ENCODE peak calls at places on chromosomes 16 and 17, in four cellular contexts. L is neural progenitor cell, T is cardiac muscle cell, G is adrenal gland. F is an unnamed sample.

GRCh38 chr17:58183514-58183913 is 9.0 kb upstream of the EPX start:
- DNase-seq in L (no peak), G (no peak), T (no peak), F (no peak)

GRCh38 chr16:48591976-48592375 is 18.0 kb downstream of the N4BP1 start:
- DNase-seq in G (peak; percentile 40), T (no peak), L (no peak), F (no peak)

GRCh38 chr17:75822119-75822799 is 21.9 kb downstream of the UNC13D start:
- DNase-seq in T (no peak), G (peak; percentile 78), L (no peak), F (peak; percentile 49)

GRCh38 chr16:30805370-30806169 is 18.6 kb upstream of the ZNF629 start:
- DNase-seq in G (peak; percentile 91), T (peak; percentile 92), L (peak; percentile 90), F (peak; percentile 88)

GRCh38 chr17:81119223-81120148 is 45.8 kb upstream of the PVALEF start:
- DNase-seq in G (peak; percentile 86), T (peak; percentile 80), L (peak; percentile 95), F (peak; percentile 92)

GRCh38 chr17:45640141-45640850 is 143.8 kb upstream of the CRHR1 start:
- DNase-seq in T (peak; percentile 89), L (peak; percentile 89), G (peak; percentile 76), F (peak; percentile 86)

GRCh38 chr17:64146418-64147109 is 16.6 kb upstream of the ERN1 start:
- DNase-seq in T (peak; percentile 77), G (peak; percentile 80), L (peak; percentile 76), F (peak; percentile 70)

GRCh38 chr16:15640966-15641365 is 2.0 kb downstream of the MARF1 start:
- DNase-seq in G (no peak), L (no peak), T (no peak), F (no peak)

GRCh38 chr16:2977440-2977839 is 2.8 kb downstream of the PKMYT1 start:
- DNase-seq in L (no peak), T (no peak), G (no peak), F (no peak)

GRCh38 chr17:82205720-82206508 is 6.7 kb downstream of the CCDC57 start:
- DNase-seq in G (peak; percentile 90), T (peak; percentile 78), L (peak; percentile 89), F (peak; percentile 89)

GRCh38 chr16:85206472-85207356 is 94.4 kb upstream of the CIBAR2 start:
- DNase-seq in T (peak; percentile 87), L (peak; percentile 61), G (peak; percentile 74), F (peak; percentile 89)

GRCh38 chr16:3949946-3950342 is 69.4 kb upstream of the CREBBP start:
- DNase-seq in G (no peak), T (no peak), L (no peak), F (no peak)

GRCh38 chr17:47763913-47764582 is 31.0 kb downstream of the TBX21 start:
- DNase-seq in G (no peak), T (no peak), L (no peak), F (no peak)

GRCh38 chr16:85193876-85194275 is 81.6 kb upstream of the CIBAR2 start:
- DNase-seq in T (no peak), G (peak; percentile 81), L (no peak), F (no peak)

GRCh38 chr17:77836557-77837041 is 121.9 kb upstream of the TNRC6C start:
- DNase-seq in T (no peak), L (no peak), G (no peak), F (no peak)

GRCh38 chr16:27189335-27189972 is 13.9 kb upstream of the KDM8 start:
- DNase-seq in T (no peak), G (no peak), L (peak; percentile 24), F (no peak)

GRCh38 chr16:45454-45853 is 8.0 kb downstream of the POLR3K start:
- DNase-seq in G (no peak), T (no peak), L (no peak), F (no peak)

GRCh38 chr16:12796498-12796897 is 7.2 kb downstream of the CPPED1 start:
- DNase-seq in G (no peak), T (no peak), L (no peak), F (no peak)

GRCh38 chr17:74305865-74306654 is 20.0 kb upstream of the KIF19 start:
- DNase-seq in G (no peak), T (no peak), L (peak; percentile 31), F (no peak)

GRCh38 chr16:30069575-30070462 is 4.3 kb downstream of the ALDOA start:
- DNase-seq in T (peak; percentile 27), L (no peak), G (peak; percentile 59), F (peak; percentile 21)

GRCh38 chr17:81349397-81350319 is 45.6 kb upstream of the BAHCC1 start:
- DNase-seq in L (no peak), T (no peak), G (no peak), F (peak; percentile 60)

GRCh38 chr17:8930664-8931063 is 34.8 kb downstream of the PIK3R5 start:
- DNase-seq in G (no peak), L (no peak), T (no peak), F (no peak)

GRCh38 chr16:78684040-78684611 is 584.7 kb downstream of the WWOX start:
- DNase-seq in L (no peak), T (no peak), G (peak; percentile 89), F (no peak)

GRCh38 chr16:58684001-58684353 is 593 bp downstream of the SLC38A7 start:
- DNase-seq in G (peak; percentile 55), T (no peak), L (no peak), F (no peak)

GRCh38 chr17:310111-311010 is 42.2 kb downstream of the RPH3AL start:
- DNase-seq in T (no peak), L (peak; percentile 83), G (no peak), F (no peak)

GRCh38 chr17:69581061-69581955 is 166.8 kb downstream of the MAP2K6 start:
- DNase-seq in G (peak; percentile 24), L (no peak), T (no peak), F (no peak)

GRCh38 chr16:2532494-2533141 is 1.4 kb upstream of the CEMP1 start:
- DNase-seq in G (peak; percentile 74), T (peak; percentile 64), L (peak; percentile 22), F (peak; percentile 50)

GRCh38 chr17:72970246-72970645 is 122.2 kb downstream of the SLC39A11 start:
- DNase-seq in G (no peak), L (peak; percentile 62), T (no peak), F (no peak)

GRCh38 chr17:49779730-49780220 is 8.7 kb upstream of the KAT7 start:
- DNase-seq in L (peak; percentile 15), G (peak; percentile 62), T (peak; percentile 47), F (peak; percentile 42)

GRCh38 chr17:59619313-59620063 is at the start of gene CLTC:
- DNase-seq in G (peak; percentile 94), L (peak; percentile 96), T (peak; percentile 95), F (peak; percentile 92)

GRCh38 chr17:48307814-48308411 is 122.1 kb downstream of the SKAP1 start:
- DNase-seq in T (peak; percentile 76), L (peak; percentile 74), G (peak; percentile 67), F (peak; percentile 53)

DNA sequence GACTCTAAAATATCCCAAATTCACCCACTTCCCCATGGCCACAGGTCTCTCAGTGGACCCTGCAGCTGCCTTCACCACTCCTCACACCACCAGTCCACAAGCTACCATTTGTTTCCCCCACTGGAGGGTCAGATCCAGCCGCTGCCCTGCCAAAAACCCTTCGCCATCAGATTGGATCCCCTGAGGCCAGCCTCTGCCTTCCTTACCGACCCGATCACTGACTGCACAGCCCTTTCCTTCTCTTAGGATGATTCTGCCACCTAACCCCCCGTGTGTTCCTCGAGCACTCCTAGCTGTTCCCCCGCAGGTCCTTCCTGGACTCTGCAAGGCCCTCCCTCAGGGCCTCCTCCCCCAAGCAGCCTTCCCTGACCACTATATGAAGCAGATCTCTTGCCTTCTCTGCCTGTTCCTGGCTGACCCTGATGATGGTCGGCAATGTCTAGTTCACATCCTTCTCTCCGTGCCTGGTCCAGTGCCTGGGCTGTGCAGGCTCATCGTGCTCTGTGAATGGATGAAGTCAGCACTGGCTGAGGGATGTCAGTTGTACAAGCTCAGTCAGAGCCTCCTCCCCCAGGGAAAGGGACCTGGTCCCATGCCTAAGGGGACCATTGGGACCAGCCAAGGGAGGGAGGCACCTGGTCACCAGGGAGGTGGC is 46.0 kb downstream of the CPNE2 start:
- DNase-seq in L (no peak), T (no peak), G (no peak), F (no peak)
- TF ChIP-seq CTCF in L (no peak), T (no peak), G (no peak), F (no peak)

DNA sequence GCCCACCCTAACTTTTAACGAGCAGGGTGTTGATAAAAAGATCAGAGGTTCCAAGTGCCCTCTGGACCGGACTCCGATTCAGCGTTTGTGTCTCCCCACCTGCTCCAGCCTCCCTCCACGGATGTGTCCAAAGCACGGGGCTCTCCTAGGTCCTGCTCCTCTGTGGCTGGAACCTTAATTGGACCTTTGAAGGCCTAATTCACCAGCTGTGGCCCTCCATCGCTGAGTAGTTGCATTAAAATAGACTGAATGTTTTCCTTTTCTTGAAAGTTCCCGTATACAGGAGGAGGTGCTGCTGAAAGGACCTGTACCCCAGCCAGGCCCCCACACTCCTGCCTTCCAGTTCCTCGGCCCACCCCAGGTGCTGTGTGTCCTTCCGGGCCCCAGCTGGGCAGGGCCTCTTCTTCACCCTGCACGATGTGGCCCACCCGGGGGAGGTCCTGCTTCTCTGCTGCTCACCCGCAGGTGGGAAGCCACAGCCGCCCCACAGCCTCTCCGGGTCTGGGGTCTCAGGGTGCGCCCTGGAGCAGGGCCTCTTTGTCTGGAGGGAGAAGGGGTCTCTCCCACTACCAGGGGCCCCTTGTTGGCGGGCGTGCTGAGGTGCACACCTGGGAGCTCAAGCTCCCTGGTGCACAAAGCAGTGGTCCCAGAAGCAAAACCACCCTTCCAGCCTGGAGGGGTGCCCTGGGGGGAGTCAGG is 1.3 kb upstream of the CACNA1H start:
- DNase-seq in T (no peak), G (no peak), L (no peak), F (no peak)
- H3K4me1 ChIP-seq in T (peaks cover 7% of the 10 kb centered on the region), G (peaks cover 14% of the 10 kb centered on the region), L (peaks cover 22% of the 10 kb centered on the region), F (peaks cover 5% of the 10 kb centered on the region)

DNA sequence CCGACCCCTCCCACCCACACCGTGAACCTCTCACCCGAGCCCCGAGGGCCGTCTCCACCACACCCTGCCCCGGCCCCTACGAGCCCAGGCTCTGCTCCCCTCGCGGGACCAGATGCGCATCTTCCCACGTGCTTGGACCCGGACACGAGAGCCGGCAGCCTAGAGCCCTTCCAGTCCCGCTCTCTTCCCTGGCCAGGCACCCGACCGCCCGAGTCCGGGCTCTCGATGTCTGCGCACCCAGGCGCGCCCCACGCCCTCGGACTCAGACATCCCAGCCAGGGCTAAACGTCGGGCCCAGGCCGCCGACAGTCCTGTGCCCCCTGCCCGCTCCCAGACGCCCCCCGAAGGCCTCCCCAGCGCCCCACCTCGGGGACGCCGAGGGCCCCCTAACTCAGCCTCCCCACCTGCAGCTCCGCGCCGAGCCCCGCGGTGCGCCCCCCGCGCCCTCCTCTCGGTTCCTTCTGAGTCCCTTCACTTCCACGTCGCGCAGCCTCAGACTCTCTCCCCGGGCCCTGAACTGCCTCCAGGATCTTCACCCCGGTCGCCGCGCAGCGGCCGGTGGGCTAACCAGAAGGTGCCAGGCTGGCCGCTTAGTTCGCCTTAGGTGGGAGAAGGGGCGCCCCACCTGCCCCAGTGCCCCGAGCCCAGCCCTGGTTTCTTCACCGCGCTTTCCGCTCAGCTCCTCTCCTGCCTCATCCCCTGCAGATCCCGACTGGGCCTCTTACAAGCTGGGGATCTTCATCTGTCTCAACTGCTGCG is 669 bp downstream of the ADAP2 start:
- DNase-seq in G (no peak), L (peak; percentile 32), T (peak; percentile 3), F (no peak)
- H3K4me3 ChIP-seq in G (no peak overlapping the region), L (peak overlapping the region; percentile 59), T (peak overlapping the region; percentile 45), F (no peak overlapping the region)

GRCh38 chr17:2749784-2750181 is 331 bp upstream of the CCDC92B start:
- DNase-seq in T (peak; percentile 92), G (peak; percentile 77), L (peak; percentile 95), F (peak; percentile 80)

GRCh38 chr17:2749058-2749783 is at the start of gene CCDC92B:
- DNase-seq in L (no peak), T (peak; percentile 9), G (no peak), F (peak; percentile 31)

GRCh38 chr17:2750721-2751120 is 1.3 kb upstream of the CCDC92B start:
- DNase-seq in T (no peak), G (no peak), L (no peak), F (no peak)

GRCh38 chr17:2755941-2756724 is 6.7 kb upstream of the CCDC92B start:
- DNase-seq in L (peak; percentile 86), T (peak; percentile 74), G (no peak), F (no peak)

GRCh38 chr17:2751482-2751881 is 2.0 kb upstream of the CCDC92B start:
- DNase-seq in G (no peak), T (no peak), L (peak; percentile 50), F (no peak)
- TF ChIP-seq CTCF in G (no peak), T (no peak), L (peak; percentile 15), F (no peak)